ENCODE peak calls at places on chromosomes 11 and 22, in five cellular contexts. P, S, L, O and I are unnamed samples.

GRCh38 chr11:110645253-110645652 is 67.0 kb downstream of the ARHGAP20 start:
- ATAC-seq in P (no peak), S (no peak), L (no peak), O (no peak), I (no peak)

GRCh38 chr11:93344855-93345333 is 14.4 kb downstream of the DEUP1 start:
- ATAC-seq in P (no peak), S (no peak), L (no peak), O (no peak), I (no peak)

GRCh38 chr22:46280999-46281623 is 13.3 kb downstream of the TTC38 start:
- ATAC-seq in P (peak), S (peak), L (peak), O (peak), I (peak)

GRCh38 chr11:70159612-70160570 is 43.2 kb upstream of the FADD start:
- ATAC-seq in P (no peak), S (peak), L (no peak), O (no peak), I (no peak)

GRCh38 chr11:19027829-19028595 is 32.5 kb downstream of the MRGPRX2 start:
- ATAC-seq in P (no peak), S (no peak), L (no peak), O (no peak), I (no peak)

GRCh38 chr11:3123761-3124733 is 41.1 kb downstream of the OSBPL5 start:
- ATAC-seq in P (no peak), S (peak), L (no peak), O (peak), I (no peak)

GRCh38 chr11:3148990-3149851 is 15.9 kb downstream of the OSBPL5 start:
- ATAC-seq in P (no peak), S (no peak), L (no peak), O (no peak), I (no peak)

GRCh38 chr11:14253878-14254277 is 105.1 kb downstream of the RRAS2 start:
- ATAC-seq in P (no peak), S (peak), L (no peak), O (no peak), I (no peak)

GRCh38 chr11:71988050-71988449 is 10.7 kb upstream of the IL18BP start:
- ATAC-seq in P (no peak), S (no peak), L (no peak), O (no peak), I (no peak)

GRCh38 chr11:11262171-11262920 is 90.7 kb downstream of the CSNK2A3 start:
- ATAC-seq in P (no peak), S (no peak), L (no peak), O (no peak), I (peak)